ENCODE peak calls at places on chromosomes 11 and 22, in six cellular contexts. One of them, this sample, is unnamed.

GRCh38 chr11:131760191-131760951 is 390.0 kb downstream of the NTM start:
- DNase-seq in psoas muscle: no peak
- DNase-seq in GM20000: no peak
- DNase-seq in right lobe of liver: no peak
- DNase-seq in sigmoid colon: no peak
- DNase-seq in endothelial cell: peak; percentile 38
- DNase-seq in this sample: no peak

GRCh38 chr11:94550513-94550912 is 6.8 kb downstream of the FUT4 start:
- DNase-seq in sigmoid colon: no peak
- DNase-seq in right lobe of liver: no peak
- DNase-seq in psoas muscle: no peak
- DNase-seq in endothelial cell: no peak
- DNase-seq in GM20000: peak; percentile 45
- DNase-seq in this sample: no peak

GRCh38 chr11:74004046-74004693 is 4.7 kb downstream of the UCP3 start:
- DNase-seq in GM20000: no peak
- DNase-seq in endothelial cell: no peak
- DNase-seq in right lobe of liver: no peak
- DNase-seq in sigmoid colon: peak; percentile 24
- DNase-seq in psoas muscle: no peak
- DNase-seq in this sample: no peak

GRCh38 chr11:118522571-118523072 is 4.7 kb upstream of the TTC36 start:
- DNase-seq in right lobe of liver: no peak
- DNase-seq in psoas muscle: no peak
- DNase-seq in sigmoid colon: no peak
- DNase-seq in endothelial cell: peak; percentile 32
- DNase-seq in GM20000: no peak
- DNase-seq in this sample: no peak

GRCh38 chr11:61889831-61890230 is 1.5 kb downstream of the FADS3 start:
- DNase-seq in right lobe of liver: no peak
- DNase-seq in endothelial cell: no peak
- DNase-seq in psoas muscle: no peak
- DNase-seq in sigmoid colon: no peak
- DNase-seq in GM20000: no peak
- DNase-seq in this sample: no peak

GRCh38 chr22:25641650-25642049 is 77.2 kb downstream of the GRK3 start:
- DNase-seq in GM20000: no peak
- DNase-seq in right lobe of liver: no peak
- DNase-seq in psoas muscle: no peak
- DNase-seq in endothelial cell: no peak
- DNase-seq in sigmoid colon: no peak
- DNase-seq in this sample: no peak

GRCh38 chr11:118142809-118143208 is 9.8 kb downstream of the SCN4B start:
- DNase-seq in sigmoid colon: peak; percentile 63
- DNase-seq in right lobe of liver: no peak
- DNase-seq in psoas muscle: no peak
- DNase-seq in endothelial cell: no peak
- DNase-seq in GM20000: no peak
- DNase-seq in this sample: no peak

GRCh38 chr11:12276831-12277475 is 100.4 kb upstream of the PARVA start:
- DNase-seq in sigmoid colon: peak; percentile 53
- DNase-seq in endothelial cell: no peak
- DNase-seq in psoas muscle: no peak
- DNase-seq in right lobe of liver: no peak
- DNase-seq in GM20000: no peak
- DNase-seq in this sample: no peak

GRCh38 chr11:70578831-70579230 is 180.5 kb downstream of the CTTN start:
- DNase-seq in psoas muscle: no peak
- DNase-seq in GM20000: no peak
- DNase-seq in sigmoid colon: no peak
- DNase-seq in endothelial cell: no peak
- DNase-seq in right lobe of liver: no peak
- DNase-seq in this sample: no peak

DNA sequence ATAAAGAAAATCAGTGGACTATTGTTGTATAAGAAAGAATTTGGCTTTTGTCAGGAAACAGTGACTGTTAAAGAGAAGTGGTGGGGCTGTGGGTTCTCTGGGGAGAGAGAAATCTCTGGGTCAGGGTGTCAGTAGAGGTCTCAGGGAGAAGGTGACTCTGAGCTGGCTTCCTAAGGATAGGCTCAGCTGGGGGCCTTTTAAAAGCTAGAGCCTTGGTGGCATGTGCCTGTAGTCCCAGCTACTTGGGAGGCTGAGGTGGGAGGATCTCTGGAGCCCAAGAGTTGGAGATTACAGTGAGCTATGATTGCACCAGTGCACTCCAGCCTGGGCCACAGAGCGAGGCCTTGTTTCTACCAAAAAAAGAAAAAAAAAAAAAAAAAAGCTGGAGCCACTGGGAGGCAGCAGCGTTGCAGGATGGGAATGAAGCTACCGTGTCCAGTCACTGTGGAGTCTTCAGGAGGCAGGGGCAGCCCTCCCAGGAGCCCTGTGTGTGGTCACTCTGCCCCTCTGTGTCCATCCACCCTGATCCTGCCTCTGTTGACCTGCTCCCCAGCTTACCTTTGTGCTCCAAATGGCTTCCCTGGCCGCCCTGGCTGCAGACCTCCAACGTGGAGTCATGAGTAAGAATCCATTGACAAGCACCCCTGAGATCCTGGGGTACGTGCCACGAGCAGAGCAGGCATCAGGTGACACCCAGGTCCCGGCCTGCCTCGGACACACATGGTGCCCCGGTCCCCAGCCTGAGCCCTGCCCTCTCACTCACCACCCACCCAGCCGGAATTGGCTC is 5.4 kb upstream of the MIF start:
- DNase-seq in right lobe of liver: no peak
- DNase-seq in sigmoid colon: no peak
- DNase-seq in GM20000: no peak
- DNase-seq in endothelial cell: no peak
- DNase-seq in psoas muscle: no peak
- DNase-seq in this sample: no peak
- TF ChIP-seq CTCF in right lobe of liver: peak; percentile 27
- TF ChIP-seq CTCF in sigmoid colon: no peak
- TF ChIP-seq CTCF in GM20000: no peak
- TF ChIP-seq CTCF in endothelial cell: no peak
- TF ChIP-seq CTCF in psoas muscle: no peak
- TF ChIP-seq CTCF in this sample: no peak

DNA sequence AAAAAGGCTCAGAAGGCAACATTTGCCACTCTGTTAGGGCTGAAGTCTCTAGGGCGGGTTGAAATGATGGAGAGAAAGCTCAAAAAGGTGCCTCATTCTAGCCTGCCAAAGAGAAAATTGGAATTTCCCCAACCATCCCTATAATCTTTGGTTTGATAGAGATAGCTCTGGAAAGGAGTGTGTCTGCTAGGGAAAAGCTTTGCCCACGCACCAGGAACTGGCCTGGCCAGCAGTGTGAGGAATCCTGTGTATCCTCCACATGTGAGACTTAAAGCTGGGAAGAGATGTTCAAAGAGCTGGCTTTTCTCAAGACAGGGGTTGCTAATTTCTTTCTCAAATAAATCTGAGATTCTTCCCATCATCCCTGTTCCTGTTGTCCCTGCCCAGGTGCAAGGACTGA is 193.7 kb downstream of the OPCML start:
- DNase-seq in psoas muscle: no peak
- DNase-seq in sigmoid colon: no peak
- DNase-seq in GM20000: no peak
- DNase-seq in right lobe of liver: no peak
- DNase-seq in endothelial cell: no peak
- DNase-seq in this sample: no peak
- TF ChIP-seq CTCF in psoas muscle: no peak
- TF ChIP-seq CTCF in sigmoid colon: no peak
- TF ChIP-seq CTCF in GM20000: no peak
- TF ChIP-seq CTCF in right lobe of liver: no peak
- TF ChIP-seq CTCF in endothelial cell: no peak
- TF ChIP-seq CTCF in this sample: no peak

GRCh38 chr11:68381716-68382115 is 69.3 kb downstream of the LRP5 start:
- DNase-seq in right lobe of liver: no peak
- DNase-seq in GM20000: no peak
- DNase-seq in psoas muscle: no peak
- DNase-seq in sigmoid colon: no peak
- DNase-seq in endothelial cell: no peak
- DNase-seq in this sample: no peak

GRCh38 chr11:68383976-68384501 is 71.6 kb downstream of the LRP5 start:
- DNase-seq in right lobe of liver: no peak
- DNase-seq in endothelial cell: peak; percentile 75
- DNase-seq in psoas muscle: peak; percentile 67
- DNase-seq in GM20000: peak; percentile 83
- DNase-seq in sigmoid colon: peak; percentile 83
- DNase-seq in this sample: peak; percentile 55

GRCh38 chr11:68379216-68379615 is 66.8 kb downstream of the LRP5 start:
- DNase-seq in psoas muscle: no peak
- DNase-seq in sigmoid colon: no peak
- DNase-seq in right lobe of liver: no peak
- DNase-seq in endothelial cell: peak; percentile 40
- DNase-seq in GM20000: no peak
- DNase-seq in this sample: no peak

GRCh38 chr11:68382358-68382998 is 70.1 kb downstream of the LRP5 start:
- DNase-seq in psoas muscle: no peak
- DNase-seq in GM20000: no peak
- DNase-seq in right lobe of liver: no peak
- DNase-seq in sigmoid colon: no peak
- DNase-seq in endothelial cell: no peak
- DNase-seq in this sample: no peak

DNA sequence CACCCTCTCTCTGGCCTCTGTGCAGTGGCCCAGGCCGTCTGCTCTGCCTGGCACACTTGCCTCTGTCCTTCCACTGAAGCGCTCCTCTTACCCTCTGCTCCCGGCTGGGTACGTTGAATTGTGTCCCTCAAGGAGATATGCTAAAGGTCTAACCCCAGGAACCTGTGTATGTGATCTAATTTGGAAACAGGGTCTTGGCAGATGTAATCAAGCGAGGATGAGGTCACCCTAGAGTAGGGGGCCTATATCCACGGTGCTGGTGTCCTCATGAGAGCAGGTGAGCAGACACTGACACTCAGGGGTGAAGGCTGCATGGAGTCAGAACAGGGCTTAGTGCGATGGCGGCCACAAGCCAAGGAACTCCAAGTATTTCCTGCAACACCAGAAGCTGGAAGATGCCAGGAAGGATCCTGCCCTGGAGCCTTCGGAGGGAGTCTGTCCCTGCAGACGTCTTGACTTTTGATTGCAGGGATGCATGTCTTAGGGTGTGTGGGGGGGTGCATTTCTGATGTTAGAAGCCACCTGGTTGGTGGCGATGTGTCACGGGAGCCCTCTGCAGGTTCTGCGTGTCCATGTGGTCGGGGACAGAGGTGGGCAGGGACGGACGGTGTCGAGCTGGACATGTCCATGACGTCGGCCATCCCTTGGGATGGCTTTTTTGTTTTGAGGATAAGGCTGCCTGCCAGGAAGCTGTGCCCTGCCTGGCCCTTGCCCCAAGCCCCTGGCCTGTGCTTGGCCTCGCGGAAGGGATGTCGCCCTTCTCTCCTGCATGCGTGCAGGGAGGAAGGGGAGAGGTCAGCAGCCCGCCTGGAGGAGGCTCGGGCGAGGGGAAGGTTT is 68.6 kb downstream of the LRP5 start:
- DNase-seq in psoas muscle: no peak
- DNase-seq in GM20000: no peak
- DNase-seq in endothelial cell: no peak
- DNase-seq in sigmoid colon: peak; percentile 81
- DNase-seq in right lobe of liver: no peak
- DNase-seq in this sample: no peak
- TF ChIP-seq CTCF in psoas muscle: no peak
- TF ChIP-seq CTCF in GM20000: no peak
- TF ChIP-seq CTCF in endothelial cell: no peak
- TF ChIP-seq CTCF in sigmoid colon: no peak
- TF ChIP-seq CTCF in right lobe of liver: peak; percentile 36
- TF ChIP-seq CTCF in this sample: no peak

GRCh38 chr11:123562829-123563228 is 91.6 kb downstream of the SCN3B start:
- DNase-seq in GM20000: no peak
- DNase-seq in endothelial cell: no peak
- DNase-seq in sigmoid colon: no peak
- DNase-seq in right lobe of liver: no peak
- DNase-seq in psoas muscle: no peak
- DNase-seq in this sample: no peak

GRCh38 chr11:123560001-123560400 is 94.4 kb downstream of the SCN3B start:
- DNase-seq in psoas muscle: peak; percentile 67
- DNase-seq in right lobe of liver: no peak
- DNase-seq in sigmoid colon: peak; percentile 78
- DNase-seq in endothelial cell: no peak
- DNase-seq in GM20000: no peak
- DNase-seq in this sample: no peak

GRCh38 chr11:123559418-123559817 is 95.0 kb downstream of the SCN3B start:
- DNase-seq in psoas muscle: no peak
- DNase-seq in endothelial cell: no peak
- DNase-seq in sigmoid colon: no peak
- DNase-seq in right lobe of liver: no peak
- DNase-seq in GM20000: no peak
- DNase-seq in this sample: no peak

GRCh38 chr11:123562166-123562565 is 92.3 kb downstream of the SCN3B start:
- DNase-seq in psoas muscle: no peak
- DNase-seq in sigmoid colon: no peak
- DNase-seq in endothelial cell: no peak
- DNase-seq in right lobe of liver: no peak
- DNase-seq in GM20000: no peak
- DNase-seq in this sample: no peak

GRCh38 chr11:123561046-123561781 is 93.2 kb downstream of the SCN3B start:
- DNase-seq in sigmoid colon: no peak
- DNase-seq in right lobe of liver: no peak
- DNase-seq in psoas muscle: peak; percentile 35
- DNase-seq in GM20000: no peak
- DNase-seq in endothelial cell: peak; percentile 57
- DNase-seq in this sample: no peak
- TF ChIP-seq CTCF in sigmoid colon: no peak
- TF ChIP-seq CTCF in right lobe of liver: no peak
- TF ChIP-seq CTCF in psoas muscle: peak; percentile 13
- TF ChIP-seq CTCF in GM20000: no peak
- TF ChIP-seq CTCF in endothelial cell: no peak
- TF ChIP-seq CTCF in this sample: no peak

GRCh38 chr11:16883179-16883578 is 131.0 kb downstream of the PLEKHA7 start:
- DNase-seq in right lobe of liver: no peak
- DNase-seq in GM20000: no peak
- DNase-seq in endothelial cell: no peak
- DNase-seq in psoas muscle: no peak
- DNase-seq in sigmoid colon: no peak
- DNase-seq in this sample: no peak
- TF ChIP-seq CTCF in right lobe of liver: peak; percentile 17
- TF ChIP-seq CTCF in GM20000: no peak
- TF ChIP-seq CTCF in endothelial cell: no peak
- TF ChIP-seq CTCF in psoas muscle: peak; percentile 17
- TF ChIP-seq CTCF in sigmoid colon: no peak
- TF ChIP-seq CTCF in this sample: no peak

GRCh38 chr11:21567628-21568290 is 625.1 kb upstream of the ANO5 start:
- DNase-seq in endothelial cell: no peak
- DNase-seq in GM20000: no peak
- DNase-seq in sigmoid colon: no peak
- DNase-seq in psoas muscle: no peak
- DNase-seq in right lobe of liver: no peak
- DNase-seq in this sample: no peak
- TF ChIP-seq CTCF in endothelial cell: no peak
- TF ChIP-seq CTCF in GM20000: no peak
- TF ChIP-seq CTCF in sigmoid colon: no peak
- TF ChIP-seq CTCF in psoas muscle: no peak
- TF ChIP-seq CTCF in right lobe of liver: no peak
- TF ChIP-seq CTCF in this sample: no peak

This sample was measured in thoracic aorta.